ENCODE peak calls at places on chromosomes 6 and 20, in seven cellular contexts. Z, T, H, A, C, J and R are unnamed samples.

GRCh38 chr6:15498640-15499039 is 164.2 kb downstream of the DTNBP1 start:
- DNase-seq in Z (no peak), T (no peak), H (no peak), A (no peak), C (no peak), J (no peak), R (no peak)

GRCh38 chr6:40164345-40164755 is 230.1 kb upstream of the MOCS1 start:
- DNase-seq in Z (no peak), T (no peak), H (no peak), A (no peak), C (peak), J (no peak), R (peak)

GRCh38 chr20:51092238-51092822 is 69.4 kb upstream of the KCNG1 start:
- DNase-seq in Z (no peak), T (no peak), H (no peak), A (peak), C (peak), J (no peak), R (no peak)

GRCh38 chr6:75422024-75422639 is 71.5 kb downstream of the FILIP1 start:
- DNase-seq in Z (no peak), T (peak), H (no peak), A (no peak), C (no peak), J (no peak), R (no peak)

GRCh38 chr20:6705920-6706500 is 61.5 kb upstream of the BMP2 start:
- DNase-seq in Z (no peak), T (no peak), H (no peak), A (no peak), C (no peak), J (no peak), R (no peak)

GRCh38 chr20:63055575-63056235 is 48.9 kb upstream of the BHLHE23 start:
- DNase-seq in Z (no peak), T (no peak), H (no peak), A (no peak), C (no peak), J (no peak), R (peak)

GRCh38 chr20:32474967-32475819 is 109.9 kb downstream of the NOL4L start:
- DNase-seq in Z (no peak), T (peak), H (peak), A (peak), C (peak), J (no peak), R (peak)

GRCh38 chr20:2080532-2081224 is 20.9 kb upstream of the STK35 start:
- DNase-seq in Z (no peak), T (no peak), H (no peak), A (no peak), C (no peak), J (no peak), R (no peak)

GRCh38 chr6:157406666-157407065 is 25.7 kb downstream of the ZDHHC14 start:
- DNase-seq in Z (no peak), T (no peak), H (peak), A (no peak), C (peak), J (no peak), R (no peak)

GRCh38 chr6:13554929-13555333 is 19.5 kb upstream of the SIRT5 start:
- DNase-seq in Z (no peak), T (peak), H (no peak), A (peak), C (peak), J (no peak), R (peak)

GRCh38 chr20:48192109-48192508 is 406.8 kb upstream of the SULF2 start:
- DNase-seq in Z (no peak), T (no peak), H (no peak), A (no peak), C (peak), J (no peak), R (no peak)

DNA sequence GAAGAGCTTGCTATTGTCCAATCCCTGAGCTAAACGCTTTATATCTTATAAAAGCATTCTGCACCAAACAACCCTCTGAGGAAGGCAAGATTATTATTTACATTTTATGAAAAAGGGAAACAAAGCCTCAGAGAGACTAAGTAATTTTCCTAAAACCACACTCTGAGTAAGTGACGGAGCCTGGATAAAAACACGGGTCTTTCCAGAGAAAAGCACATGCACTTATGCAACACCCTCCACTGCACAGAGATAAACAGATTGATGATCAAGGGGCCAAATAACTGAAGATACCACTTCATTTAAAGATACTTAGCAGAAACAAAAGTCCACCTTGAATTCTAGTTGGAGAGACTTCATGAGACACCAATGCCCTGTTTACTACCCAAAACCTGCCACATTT is 214.7 kb upstream of the PDE10A start:
- DNase-seq in Z (no peak), T (no peak), H (no peak), A (no peak), C (no peak), J (no peak), R (no peak)
- H4K8ac ChIP-seq in Z (no peak), T (no peak), H (no peak), A (no peak), C (no peak), J (no peak), R (no peak)

GRCh38 chr6:166949533-166950442 is 6.6 kb downstream of the RNASET2 start:
- DNase-seq in Z (peak), T (no peak), H (no peak), A (no peak), C (peak), J (no peak), R (peak)

GRCh38 chr6:166952567-166953464 is 3.5 kb downstream of the RNASET2 start:
- DNase-seq in Z (no peak), T (no peak), H (no peak), A (no peak), C (no peak), J (no peak), R (no peak)

GRCh38 chr6:166952122-166952521 is 4.2 kb downstream of the RNASET2 start:
- DNase-seq in Z (no peak), T (no peak), H (no peak), A (no peak), C (no peak), J (no peak), R (no peak)

GRCh38 chr6:166950443-166950821 is 5.9 kb downstream of the RNASET2 start:
- DNase-seq in Z (peak), T (no peak), H (no peak), A (no peak), C (no peak), J (no peak), R (no peak)

GRCh38 chr6:166951670-166952060 is 4.7 kb downstream of the RNASET2 start:
- DNase-seq in Z (no peak), T (no peak), H (no peak), A (no peak), C (no peak), J (no peak), R (no peak)
- H4K8ac ChIP-seq in Z (no peak), T (no peak), H (no peak), A (no peak), C (no peak), J (no peak), R (no peak)

GRCh38 chr20:58609026-58609425 is 42.1 kb upstream of the STX16 start:
- DNase-seq in Z (no peak), T (no peak), H (no peak), A (no peak), C (no peak), J (no peak), R (no peak)

GRCh38 chr20:58606184-58606583 is 44.9 kb upstream of the STX16 start:
- DNase-seq in Z (no peak), T (no peak), H (no peak), A (no peak), C (no peak), J (no peak), R (no peak)

GRCh38 chr20:58610811-58611210 is 40.3 kb upstream of the STX16 start:
- DNase-seq in Z (no peak), T (no peak), H (no peak), A (no peak), C (no peak), J (no peak), R (no peak)

GRCh38 chr20:58610071-58610800 is 40.8 kb upstream of the STX16 start:
- DNase-seq in Z (no peak), T (no peak), H (no peak), A (no peak), C (no peak), J (no peak), R (no peak)

GRCh38 chr20:58608096-58608840 is 42.8 kb upstream of the STX16 start:
- DNase-seq in Z (no peak), T (no peak), H (no peak), A (no peak), C (no peak), J (no peak), R (no peak)
- H4K8ac ChIP-seq in Z (no peak), T (no peak), H (no peak), A (no peak), C (no peak), J (peak), R (no peak)

DNA sequence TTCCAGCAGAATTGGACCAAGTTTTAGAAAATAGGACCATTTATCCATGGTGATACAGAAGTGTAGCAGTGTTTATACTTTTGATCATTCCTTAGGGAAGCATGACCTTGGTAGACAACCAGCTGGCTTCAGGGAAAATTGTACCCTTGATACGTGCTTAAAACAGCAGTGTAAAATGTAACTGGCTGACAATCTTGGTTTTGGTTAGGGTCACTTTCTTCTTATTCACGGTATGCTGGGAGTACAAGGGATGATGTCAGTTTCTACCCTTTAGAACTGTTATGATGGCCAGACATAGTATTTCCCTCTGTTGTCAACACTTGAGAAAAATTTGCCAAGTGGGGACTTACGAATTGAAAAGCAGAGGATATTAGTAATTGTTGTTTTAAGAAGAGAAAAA is 157.1 kb downstream of the BCKDHB start:
- DNase-seq in Z (no peak), T (no peak), H (no peak), A (no peak), C (no peak), J (no peak), R (no peak)
- H4K8ac ChIP-seq in Z (no peak), T (no peak), H (no peak), A (no peak), C (no peak), J (no peak), R (no peak)

DNA sequence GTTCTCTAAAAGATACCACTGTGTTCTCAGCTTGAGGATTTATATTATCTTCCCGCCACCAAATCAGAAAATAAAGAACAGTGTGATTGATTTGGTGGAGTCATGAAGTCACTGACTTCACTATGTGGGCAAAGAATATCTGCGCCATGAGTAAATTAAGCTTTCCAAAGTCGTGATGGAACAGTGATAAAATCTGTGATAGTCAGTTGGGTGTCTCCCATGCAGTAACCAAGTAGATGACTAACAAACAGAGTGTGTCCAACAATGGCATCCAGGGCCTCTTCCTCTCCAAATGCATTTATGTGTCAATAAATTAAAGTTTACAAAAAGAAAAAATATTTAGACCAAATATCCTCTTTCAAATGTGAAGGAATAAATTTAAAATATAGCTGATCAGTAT is 87.0 kb upstream of the DST start:
- DNase-seq in Z (peak), T (peak), H (no peak), A (peak), C (no peak), J (no peak), R (no peak)
- H4K8ac ChIP-seq in Z (no peak), T (no peak), H (no peak), A (no peak), C (no peak), J (no peak), R (no peak)

GRCh38 chr6:41562633-41562975 is 16.4 kb downstream of the FOXP4 start:
- DNase-seq in Z (no peak), T (no peak), H (no peak), A (no peak), C (no peak), J (no peak), R (no peak)

GRCh38 chr6:41561931-41562632 is 15.9 kb downstream of the FOXP4 start:
- DNase-seq in Z (no peak), T (no peak), H (no peak), A (no peak), C (no peak), J (no peak), R (no peak)

GRCh38 chr6:41564448-41565142 is 18.4 kb downstream of the FOXP4 start:
- DNase-seq in Z (no peak), T (no peak), H (no peak), A (no peak), C (no peak), J (no peak), R (no peak)

GRCh38 chr6:41561386-41561785 is 15.2 kb downstream of the FOXP4 start:
- DNase-seq in Z (no peak), T (no peak), H (no peak), A (no peak), C (no peak), J (no peak), R (no peak)

DNA sequence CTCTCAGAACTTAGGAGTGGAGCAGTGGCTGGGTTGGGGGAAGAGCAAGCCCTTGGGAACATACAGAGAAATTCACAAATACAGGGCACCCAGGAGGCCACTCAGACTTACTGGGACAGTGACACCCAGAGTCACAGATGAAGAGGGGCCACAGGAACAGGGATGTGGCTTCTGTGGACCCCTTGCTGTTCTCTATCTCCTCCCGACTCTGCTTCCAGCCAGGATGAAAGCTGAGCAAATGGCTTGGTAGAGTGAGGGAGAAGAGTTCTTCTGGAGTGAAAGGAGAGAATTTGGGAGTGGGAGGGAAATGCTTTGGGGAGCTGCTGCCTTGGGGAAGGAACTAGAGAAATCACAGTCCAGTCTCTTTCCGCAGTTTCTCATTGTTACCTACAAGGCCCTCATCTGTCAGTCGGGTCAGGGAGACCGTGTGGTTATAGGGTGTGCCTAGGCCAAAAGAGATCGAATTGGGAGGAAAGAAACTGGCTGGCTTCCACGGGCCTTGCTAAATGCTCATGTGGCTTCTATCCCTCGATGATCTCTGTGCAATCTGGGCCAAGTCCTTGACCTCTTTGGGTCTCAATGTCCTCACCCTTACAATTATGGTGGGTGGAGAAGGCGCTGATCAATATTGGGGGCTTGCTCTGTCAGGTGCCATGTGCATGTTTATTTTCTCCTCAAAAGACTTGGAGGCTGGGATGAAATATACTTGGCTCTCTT is 17.0 kb downstream of the FOXP4 start:
- DNase-seq in Z (no peak), T (no peak), H (no peak), A (no peak), C (peak), J (no peak), R (no peak)
- H4K8ac ChIP-seq in Z (no peak), T (no peak), H (no peak), A (no peak), C (no peak), J (peak), R (no peak)

DNA sequence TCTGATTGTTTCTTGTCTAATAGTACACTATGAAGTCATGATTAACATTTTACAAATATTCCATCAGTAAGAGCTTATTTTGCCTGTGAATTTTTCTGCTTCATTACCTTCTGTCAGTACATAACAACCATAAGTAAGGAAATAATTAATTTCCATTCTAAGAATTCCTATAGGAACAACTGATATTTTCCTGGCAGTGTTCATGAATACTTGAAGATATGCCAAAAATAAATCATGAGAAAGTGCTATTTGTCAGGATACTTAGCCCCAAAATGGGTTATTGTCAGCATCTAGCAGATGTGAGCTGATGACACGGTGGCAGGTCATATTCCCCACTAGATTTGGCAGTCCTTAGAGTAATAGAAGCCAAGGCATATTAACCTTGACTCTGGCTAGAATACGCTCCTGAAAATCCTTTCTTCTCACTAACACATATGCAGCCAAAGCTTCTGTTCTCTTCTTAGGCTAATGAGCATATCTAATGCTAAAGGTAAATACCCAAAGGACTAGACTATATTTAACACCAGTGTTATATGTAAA is 43.2 kb upstream of the CRISP1 start:
- DNase-seq in Z (no peak), T (no peak), H (no peak), A (no peak), C (no peak), J (no peak), R (no peak)
- H4K8ac ChIP-seq in Z (no peak), T (no peak), H (no peak), A (no peak), C (no peak), J (no peak), R (no peak)

DNA sequence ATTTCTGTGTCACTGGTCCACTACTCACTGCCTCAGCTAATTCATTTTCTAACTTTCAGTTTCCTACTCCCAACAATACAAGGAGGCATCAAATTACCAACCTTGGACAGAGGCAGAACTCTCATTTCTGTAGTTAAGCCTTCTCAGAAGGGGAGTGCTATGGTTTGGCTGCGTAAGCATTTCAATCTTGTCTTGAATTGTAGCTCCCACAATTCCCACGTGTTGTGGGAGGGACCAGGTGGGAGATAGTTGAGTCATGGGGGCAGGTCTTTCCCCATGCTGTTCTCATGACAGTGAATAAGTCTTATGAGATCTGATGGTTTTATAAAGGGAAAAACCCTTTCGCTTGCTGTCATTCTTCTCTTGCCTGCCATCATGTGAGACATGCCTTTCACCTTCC is 22.9 kb downstream of the HLA-DRA start:
- DNase-seq in Z (no peak), T (no peak), H (no peak), A (no peak), C (no peak), J (no peak), R (no peak)
- H4K8ac ChIP-seq in Z (no peak), T (no peak), H (no peak), A (no peak), C (no peak), J (no peak), R (no peak)

GRCh38 chr20:60569116-60569515 is 610.9 kb downstream of the CDH26 start:
- DNase-seq in Z (no peak), T (no peak), H (no peak), A (no peak), C (no peak), J (no peak), R (no peak)

DNA sequence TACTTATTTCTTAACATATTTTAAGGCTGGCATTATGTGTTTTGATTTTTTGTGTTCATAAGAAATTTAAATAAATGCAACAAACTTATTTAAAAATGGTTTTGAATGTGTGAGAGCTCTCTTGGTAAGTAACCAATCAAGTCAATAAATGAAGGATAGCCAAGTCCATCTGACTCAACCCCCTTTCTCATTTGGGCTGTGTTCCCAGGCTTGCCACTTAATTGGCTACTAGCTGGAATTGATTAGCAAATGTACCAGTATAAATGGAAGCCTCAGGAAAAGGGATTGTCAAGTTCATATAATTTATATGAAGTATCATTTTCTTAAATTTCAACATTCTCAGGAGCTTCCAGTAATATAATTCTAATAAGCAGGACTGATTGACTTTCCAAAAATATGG is 614.8 kb downstream of the CDH26 start:
- DNase-seq in Z (no peak), T (no peak), H (no peak), A (no peak), C (no peak), J (no peak), R (no peak)
- H4K8ac ChIP-seq in Z (no peak), T (no peak), H (no peak), A (no peak), C (no peak), J (no peak), R (no peak)

DNA sequence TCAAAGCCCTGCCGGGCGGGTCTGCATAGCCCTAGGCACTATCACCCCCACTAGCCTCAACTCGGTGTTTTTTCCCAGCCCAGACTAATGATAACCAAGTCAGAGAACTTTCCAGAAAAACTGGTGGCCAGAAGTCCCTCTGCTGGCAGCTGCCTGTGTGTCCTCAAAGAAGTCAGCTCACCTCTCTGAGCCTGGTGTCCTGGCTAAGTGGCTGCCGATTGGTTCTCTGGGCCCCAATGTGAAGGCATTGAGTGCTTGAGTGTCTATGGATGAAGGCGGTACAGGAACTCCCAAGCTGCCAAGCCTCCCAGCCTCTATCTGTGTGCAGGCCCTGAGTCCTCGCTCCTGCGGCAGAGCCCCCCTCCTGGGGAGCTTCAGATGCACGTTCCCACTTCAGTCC is 355.6 kb downstream of the TAF4 start:
- DNase-seq in Z (no peak), T (no peak), H (no peak), A (no peak), C (no peak), J (no peak), R (no peak)
- H4K8ac ChIP-seq in Z (no peak), T (no peak), H (no peak), A (no peak), C (no peak), J (peak), R (no peak)